ENCODE peak calls at places on chromosomes 7 and 10, in ten cellular contexts. P, J, I, G, B, R, N, L, M and D are unnamed samples. For H3K9me3, the result is how much of the 10 kb centered on the place peaks cover.

GRCh38 chr7:105269397-105269796 is 119.3 kb downstream of the SRPK2 start:
- ATAC-seq in B (peak), R (no peak), I (no peak), L (peak), G (peak), J (peak), P (peak), N (peak), M (peak), D (no peak)

GRCh38 chr7:108442039-108442568 is 14.1 kb downstream of the NRCAM start:
- ATAC-seq in L (no peak), R (no peak), B (no peak), P (no peak), M (no peak), J (peak), G (peak), I (peak), N (no peak), D (no peak)

GRCh38 chr10:51588984-51589383 is 110.4 kb downstream of the CSTF2T start:
- ATAC-seq in L (no peak), J (no peak), R (no peak), G (no peak), I (no peak), P (no peak), B (no peak), N (no peak), M (no peak), D (no peak)

GRCh38 chr10:78974409-78975317 is 94.1 kb upstream of the ZMIZ1 start:
- ATAC-seq in B (peak), L (peak), N (no peak), M (peak), P (peak), R (peak), G (peak), J (peak), I (peak), D (peak)

GRCh38 chr10:80500572-80501380 is 36.9 kb upstream of the SH2D4B start:
- ATAC-seq in I (no peak), M (no peak), L (peak), G (no peak), B (no peak), J (no peak), N (no peak), P (no peak), R (no peak), D (no peak)

GRCh38 chr10:107264742-107265141 is 100.2 kb upstream of the SORCS1 start:
- ATAC-seq in B (no peak), M (no peak), I (no peak), G (no peak), R (no peak), J (no peak), P (no peak), N (no peak), L (no peak), D (no peak)

GRCh38 chr7:155009570-155010157 is 6.7 kb upstream of the PAXIP1 start:
- ATAC-seq in I (peak), N (no peak), R (no peak), G (no peak), J (peak), B (no peak), M (no peak), P (no peak), L (no peak), D (no peak)

GRCh38 chr10:118035358-118036031 is 11.2 kb downstream of the RAB11FIP2 start:
- ATAC-seq in L (peak), P (no peak), G (no peak), N (no peak), B (no peak), I (no peak), R (peak), J (no peak), M (peak), D (no peak)

GRCh38 chr10:13414855-13415254 is 66.8 kb upstream of the SEPHS1 start:
- ATAC-seq in N (peak), B (peak), I (peak), R (no peak), M (no peak), J (peak), G (no peak), P (no peak), L (no peak), D (no peak)

GRCh38 chr7:6234384-6234783 is 38.0 kb downstream of the CYTH3 start:
- ATAC-seq in P (no peak), N (no peak), G (peak), R (no peak), B (no peak), M (no peak), I (no peak), J (no peak), L (no peak), D (no peak)

GRCh38 chr7:80147543-80148376 is 13.1 kb downstream of the GNAI1 start:
- ATAC-seq in R (no peak), J (no peak), N (peak), I (no peak), G (no peak), P (peak), M (no peak), B (no peak), L (no peak), D (no peak)

GRCh38 chr10:28269842-28270456 is 32.9 kb downstream of the MPP7 start:
- ATAC-seq in R (no peak), L (no peak), I (no peak), M (no peak), G (no peak), B (no peak), N (no peak), J (no peak), P (no peak), D (no peak)

GRCh38 chr7:38660427-38661099 is 29.4 kb upstream of the AMPH start:
- ATAC-seq in M (no peak), N (peak), B (peak), G (no peak), P (peak), L (peak), J (peak), R (no peak), I (peak), D (no peak)

GRCh38 chr7:45573636-45574470 is at the start of gene ADCY1:
- ATAC-seq in P (peak), J (no peak), B (peak), N (no peak), L (no peak), G (no peak), M (no peak), R (no peak), I (no peak), D (no peak)

GRCh38 chr7:155653773-155654172 is 9.3 kb downstream of the RBM33 start:
- ATAC-seq in I (no peak), J (no peak), G (peak), P (peak), B (no peak), R (peak), L (no peak), M (peak), N (peak), D (peak)

GRCh38 chr7:56175086-56175760 is 59.0 kb upstream of the NUPR2 start:
- ATAC-seq in B (no peak), L (no peak), I (no peak), G (peak), N (peak), M (peak), P (no peak), J (no peak), R (peak), D (peak)

GRCh38 chr7:56174346-56175085 is 58.3 kb upstream of the NUPR2 start:
- ATAC-seq in B (no peak), J (no peak), P (no peak), G (no peak), L (no peak), R (no peak), N (no peak), M (peak), I (no peak), D (no peak)

GRCh38 chr7:56181010-56181409 is 64.8 kb upstream of the NUPR2 start:
- ATAC-seq in I (no peak), M (no peak), G (no peak), R (no peak), P (no peak), J (no peak), B (no peak), N (no peak), L (no peak), D (no peak)

GRCh38 chr7:56175784-56176183 is 59.6 kb upstream of the NUPR2 start:
- ATAC-seq in J (no peak), B (no peak), R (peak), I (no peak), P (no peak), M (peak), L (no peak), G (peak), N (no peak), D (no peak)
- H3K9me3 ChIP-seq in J (under half), B (under half), R (under half), I (under half), P (under half), M (under half), L (under half), G (under half), N (under half), D (under half)

GRCh38 chr7:4191046-4191445 is 491.0 kb upstream of the FOXK1 start:
- ATAC-seq in J (no peak), G (no peak), R (no peak), B (no peak), L (no peak), I (no peak), M (no peak), N (no peak), P (no peak), D (no peak)

GRCh38 chr7:4198301-4198700 is 483.8 kb upstream of the FOXK1 start:
- ATAC-seq in R (no peak), I (no peak), N (no peak), G (no peak), L (no peak), J (no peak), B (no peak), P (no peak), M (no peak), D (no peak)

GRCh38 chr7:4196121-4196819 is 485.8 kb upstream of the FOXK1 start:
- ATAC-seq in M (no peak), J (no peak), G (no peak), I (no peak), P (no peak), N (no peak), L (no peak), B (no peak), R (no peak), D (no peak)

GRCh38 chr7:4191525-4191924 is 490.6 kb upstream of the FOXK1 start:
- ATAC-seq in G (no peak), L (no peak), J (no peak), M (peak), N (no peak), P (no peak), R (no peak), I (no peak), B (no peak), D (no peak)

GRCh38 chr7:4195650-4196049 is 486.4 kb upstream of the FOXK1 start:
- ATAC-seq in J (no peak), B (no peak), P (no peak), R (no peak), L (no peak), N (no peak), G (no peak), M (no peak), I (no peak), D (no peak)
- H3K9me3 ChIP-seq in J (under half), B (under half), P (under half), R (under half), L (under half), N (under half), G (under half), M (under half), I (under half), D (under half)

GRCh38 chr7:64183126-64183742 is 23.8 kb upstream of the ZNF735 start:
- ATAC-seq in G (no peak), L (no peak), B (no peak), P (no peak), J (no peak), M (peak), I (no peak), N (peak), R (no peak), D (no peak)

GRCh38 chr7:64183827-64184372 is 23.1 kb upstream of the ZNF735 start:
- ATAC-seq in M (peak), I (no peak), B (no peak), J (no peak), L (no peak), N (no peak), P (no peak), G (no peak), R (no peak), D (no peak)

GRCh38 chr7:64181586-64181985 is 25.4 kb upstream of the ZNF735 start:
- ATAC-seq in R (no peak), B (no peak), J (no peak), L (no peak), M (no peak), I (no peak), N (no peak), G (no peak), P (no peak), D (no peak)

GRCh38 chr7:64182036-64182790 is 24.8 kb upstream of the ZNF735 start:
- ATAC-seq in P (no peak), M (no peak), N (no peak), G (no peak), L (no peak), B (no peak), I (no peak), R (no peak), J (no peak), D (no peak)

DNA sequence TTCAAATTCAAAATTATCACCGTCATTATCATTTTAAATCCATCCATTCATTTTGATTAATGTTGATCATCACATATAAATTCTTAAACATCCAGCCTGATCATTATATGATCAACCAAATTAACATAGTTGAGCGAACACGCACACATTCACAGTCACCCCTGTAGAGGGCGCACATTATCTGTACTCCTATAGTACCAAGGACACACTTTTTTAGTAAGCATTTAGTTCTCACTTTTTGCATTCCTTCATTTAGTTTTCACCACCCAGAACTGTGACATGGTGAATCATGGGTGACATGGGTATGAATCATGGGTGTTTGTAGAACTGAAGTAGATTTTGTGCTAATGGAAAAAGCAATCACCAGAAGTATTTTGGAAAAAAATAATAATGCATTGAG is 26.0 kb upstream of the ZNF735 start:
- ATAC-seq in L (no peak), R (no peak), M (no peak), N (no peak), J (no peak), G (no peak), P (no peak), I (no peak), B (no peak), D (no peak)
- H3K9me3 ChIP-seq in L (under half), R (under half), M (under half), N (under half), J (under half), G (under half), P (under half), I (under half), B (under half), D (under half)

GRCh38 chr10:69472544-69472943 is 21.3 kb downstream of the TSPAN15 start:
- ATAC-seq in B (no peak), P (no peak), G (no peak), I (no peak), J (no peak), M (no peak), L (no peak), N (peak), R (no peak), D (no peak)
- H3K9me3 ChIP-seq in B (under half), P (under half), G (under half), I (under half), J (under half), M (under half), L (under half), N (under half), R (under half), D (under half)

GRCh38 chr7:57210871-57211270 is 78.6 kb upstream of the ZNF479 start:
- ATAC-seq in J (no peak), P (no peak), M (no peak), G (no peak), N (no peak), B (no peak), I (no peak), L (no peak), R (no peak), D (no peak)

GRCh38 chr7:57204411-57204811 is 72.2 kb upstream of the ZNF479 start:
- ATAC-seq in N (no peak), G (no peak), M (no peak), R (no peak), B (no peak), L (no peak), J (no peak), I (no peak), P (no peak), D (no peak)

GRCh38 chr7:57210212-57210611 is 78.0 kb upstream of the ZNF479 start:
- ATAC-seq in L (no peak), G (no peak), N (no peak), J (no peak), R (no peak), B (no peak), M (no peak), P (no peak), I (no peak), D (no peak)

GRCh38 chr7:57205000-57205399 is 72.8 kb upstream of the ZNF479 start:
- ATAC-seq in G (no peak), M (no peak), R (no peak), B (no peak), L (no peak), J (no peak), I (no peak), N (no peak), P (no peak), D (no peak)

GRCh38 chr7:57207836-57208235 is 75.6 kb upstream of the ZNF479 start:
- ATAC-seq in N (no peak), P (no peak), I (no peak), R (no peak), L (no peak), J (no peak), G (no peak), M (no peak), B (no peak), D (no peak)
- H3K9me3 ChIP-seq in N (under half), P (under half), I (under half), R (half or more), L (under half), J (under half), G (under half), M (under half), B (under half), D (under half)

DNA sequence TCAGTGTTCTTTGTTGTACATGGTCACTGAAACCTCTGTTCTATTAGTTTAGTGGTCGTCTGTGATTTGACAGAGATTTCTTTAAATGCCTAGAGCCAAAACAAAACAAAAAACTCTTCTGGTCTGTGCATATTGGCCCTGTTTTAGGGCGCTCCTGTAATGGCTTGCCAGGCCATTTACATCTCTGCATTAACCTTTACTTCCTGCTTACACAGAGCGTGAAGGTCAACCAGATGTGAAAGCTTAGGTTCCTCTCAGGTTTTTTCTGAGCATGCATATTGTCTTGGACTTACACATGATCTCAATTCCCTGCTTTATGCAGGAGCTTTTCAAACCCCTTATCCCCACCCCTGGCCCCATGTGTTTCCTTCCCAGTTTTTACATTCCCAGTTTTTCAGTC is 9.6 kb downstream of the ZNF37A start:
- ATAC-seq in N (no peak), B (no peak), J (no peak), M (no peak), L (no peak), P (no peak), R (no peak), G (no peak), I (no peak), D (no peak)
- H3K9me3 ChIP-seq in N (under half), B (under half), J (under half), M (under half), L (under half), P (under half), R (under half), G (half or more), I (under half), D (under half)

GRCh38 chr10:69741252-69741651 is 60.5 kb upstream of the COL13A1 start:
- ATAC-seq in M (no peak), G (no peak), J (no peak), P (no peak), L (no peak), R (no peak), N (no peak), I (no peak), B (no peak), D (no peak)

GRCh38 chr10:69741671-69742355 is 59.9 kb upstream of the COL13A1 start:
- ATAC-seq in J (no peak), M (no peak), N (no peak), I (no peak), B (no peak), P (no peak), L (no peak), R (no peak), G (no peak), D (no peak)

GRCh38 chr10:69744971-69745370 is 56.7 kb upstream of the COL13A1 start:
- ATAC-seq in N (no peak), B (no peak), G (no peak), R (no peak), L (no peak), P (no peak), J (peak), I (no peak), M (no peak), D (no peak)

GRCh38 chr10:69742356-69742695 is 59.4 kb upstream of the COL13A1 start:
- ATAC-seq in G (no peak), R (no peak), L (no peak), I (no peak), B (no peak), M (no peak), J (no peak), N (no peak), P (peak), D (no peak)

GRCh38 chr10:69742928-69743602 is 58.6 kb upstream of the COL13A1 start:
- ATAC-seq in N (peak), I (peak), M (peak), R (no peak), P (peak), G (peak), J (peak), B (peak), L (no peak), D (no peak)
- H3K9me3 ChIP-seq in N (under half), I (under half), M (under half), R (under half), P (under half), G (under half), J (under half), B (under half), L (under half), D (under half)

GRCh38 chr7:158244873-158245723 is 342.5 kb downstream of the PTPRN2 start:
- ATAC-seq in G (no peak), R (no peak), L (no peak), J (no peak), B (no peak), N (no peak), M (no peak), P (no peak), I (no peak), D (no peak)

GRCh38 chr7:158247758-158248487 is 339.7 kb downstream of the PTPRN2 start:
- ATAC-seq in I (no peak), G (no peak), B (no peak), R (no peak), P (no peak), N (no peak), M (no peak), L (no peak), J (no peak), D (no peak)

GRCh38 chr7:158245724-158246041 is 341.9 kb downstream of the PTPRN2 start:
- ATAC-seq in L (no peak), J (no peak), M (no peak), N (no peak), P (no peak), I (no peak), G (no peak), R (no peak), B (no peak), D (no peak)

GRCh38 chr7:158246960-158247673 is 340.5 kb downstream of the PTPRN2 start:
- ATAC-seq in L (no peak), I (no peak), M (no peak), N (no peak), B (no peak), R (no peak), P (no peak), G (no peak), J (no peak), D (no peak)

GRCh38 chr7:158246272-158246959 is 341.2 kb downstream of the PTPRN2 start:
- ATAC-seq in R (no peak), P (no peak), G (no peak), B (no peak), N (no peak), M (no peak), J (no peak), I (no peak), L (no peak), D (no peak)
- H3K9me3 ChIP-seq in R (under half), P (half or more), G (under half), B (under half), N (under half), M (under half), J (under half), I (under half), L (under half), D (under half)